ENCODE peak calls at places on chromosomes 4 and X, in six cellular contexts. One of them, this sample, is unnamed.

GRCh38 chr4:4985844-4986243 is 33.4 kb downstream of the CYTL1 start:
- DNase-seq in A549: no peak
- DNase-seq in prostate gland: no peak
- DNase-seq in progenitor cell of endocrine pancreas: no peak
- DNase-seq in stomach: no peak
- DNase-seq in cardiac fibroblast: peak
- DNase-seq in this sample: peak

GRCh38 chr4:6720202-6720699 is 4.3 kb downstream of the BLOC1S4 start:
- DNase-seq in stomach: peak
- DNase-seq in cardiac fibroblast: peak
- DNase-seq in prostate gland: peak
- DNase-seq in progenitor cell of endocrine pancreas: peak
- DNase-seq in A549: peak
- DNase-seq in this sample: peak

GRCh38 chr4:15691346-15692140 is 9.9 kb downstream of the FAM200B start:
- DNase-seq in stomach: no peak
- DNase-seq in progenitor cell of endocrine pancreas: no peak
- DNase-seq in A549: no peak
- DNase-seq in cardiac fibroblast: peak
- DNase-seq in prostate gland: no peak
- DNase-seq in this sample: peak

GRCh38 chrX:21479695-21480280 is 105.6 kb downstream of the CNKSR2 start:
- DNase-seq in prostate gland: no peak
- DNase-seq in progenitor cell of endocrine pancreas: no peak
- DNase-seq in cardiac fibroblast: peak
- DNase-seq in A549: peak
- DNase-seq in stomach: no peak
- DNase-seq in this sample: peak

GRCh38 chr4:168825975-168826374 is 184.1 kb downstream of the CBR4 start:
- DNase-seq in prostate gland: no peak
- DNase-seq in stomach: no peak
- DNase-seq in progenitor cell of endocrine pancreas: no peak
- DNase-seq in A549: no peak
- DNase-seq in cardiac fibroblast: no peak
- DNase-seq in this sample: peak

GRCh38 chrX:150155396-150156048 is 207.6 kb upstream of the MAMLD1 start:
- DNase-seq in progenitor cell of endocrine pancreas: no peak
- DNase-seq in prostate gland: no peak
- DNase-seq in cardiac fibroblast: peak
- DNase-seq in A549: peak
- DNase-seq in stomach: no peak
- DNase-seq in this sample: peak

GRCh38 chr4:43343298-43343697 is 450.8 kb downstream of the GRXCR1 start:
- DNase-seq in A549: no peak
- DNase-seq in progenitor cell of endocrine pancreas: no peak
- DNase-seq in stomach: no peak
- DNase-seq in prostate gland: no peak
- DNase-seq in cardiac fibroblast: no peak
- DNase-seq in this sample: no peak

GRCh38 chr4:185716008-185716976 is 95.7 kb downstream of the SORBS2 start:
- DNase-seq in stomach: no peak
- DNase-seq in progenitor cell of endocrine pancreas: no peak
- DNase-seq in prostate gland: no peak
- DNase-seq in A549: no peak
- DNase-seq in cardiac fibroblast: no peak
- DNase-seq in this sample: no peak

GRCh38 chr4:77169496-77169895 is 12.5 kb downstream of the CCNG2 start:
- DNase-seq in prostate gland: no peak
- DNase-seq in cardiac fibroblast: no peak
- DNase-seq in A549: no peak
- DNase-seq in progenitor cell of endocrine pancreas: no peak
- DNase-seq in stomach: no peak
- DNase-seq in this sample: peak

GRCh38 chrX:84175943-84176342 is 12.1 kb downstream of the RPS6KA6 start:
- DNase-seq in A549: no peak
- DNase-seq in stomach: no peak
- DNase-seq in cardiac fibroblast: no peak
- DNase-seq in progenitor cell of endocrine pancreas: no peak
- DNase-seq in prostate gland: peak
- DNase-seq in this sample: no peak

GRCh38 chr4:89657931-89658700 is 178.8 kb downstream of the SNCA start:
- DNase-seq in A549: no peak
- DNase-seq in cardiac fibroblast: peak
- DNase-seq in progenitor cell of endocrine pancreas: no peak
- DNase-seq in prostate gland: no peak
- DNase-seq in stomach: no peak
- DNase-seq in this sample: peak

GRCh38 chr4:175540732-175541131 is 271.3 kb downstream of the GPM6A start:
- DNase-seq in stomach: no peak
- DNase-seq in A549: no peak
- DNase-seq in progenitor cell of endocrine pancreas: no peak
- DNase-seq in prostate gland: no peak
- DNase-seq in cardiac fibroblast: no peak
- DNase-seq in this sample: no peak

GRCh38 chrX:20506739-20507138 is 240.0 kb upstream of the RPS6KA3 start:
- DNase-seq in stomach: no peak
- DNase-seq in prostate gland: no peak
- DNase-seq in A549: no peak
- DNase-seq in cardiac fibroblast: no peak
- DNase-seq in progenitor cell of endocrine pancreas: no peak
- DNase-seq in this sample: no peak

GRCh38 chrX:16188687-16189086 is 21.4 kb downstream of the MAGEB17 start:
- DNase-seq in stomach: no peak
- DNase-seq in progenitor cell of endocrine pancreas: no peak
- DNase-seq in A549: no peak
- DNase-seq in prostate gland: no peak
- DNase-seq in cardiac fibroblast: no peak
- DNase-seq in this sample: peak

GRCh38 chr4:112119358-112119783 is 25.9 kb upstream of the FAM241A start:
- DNase-seq in A549: no peak
- DNase-seq in stomach: no peak
- DNase-seq in progenitor cell of endocrine pancreas: no peak
- DNase-seq in prostate gland: no peak
- DNase-seq in cardiac fibroblast: no peak
- DNase-seq in this sample: no peak

GRCh38 chr4:77629885-77630284 is 24.3 kb downstream of the CXCL13 start:
- DNase-seq in stomach: no peak
- DNase-seq in A549: no peak
- DNase-seq in prostate gland: no peak
- DNase-seq in cardiac fibroblast: no peak
- DNase-seq in progenitor cell of endocrine pancreas: no peak
- DNase-seq in this sample: no peak

GRCh38 chr4:178937130-178937529 is 1494.9 kb upstream of the AGA start:
- DNase-seq in cardiac fibroblast: no peak
- DNase-seq in progenitor cell of endocrine pancreas: no peak
- DNase-seq in stomach: no peak
- DNase-seq in prostate gland: no peak
- DNase-seq in A549: peak
- DNase-seq in this sample: no peak

GRCh38 chrX:37912286-37912685 is 64.9 kb upstream of the DYNLT3 start:
- DNase-seq in A549: no peak
- DNase-seq in prostate gland: no peak
- DNase-seq in stomach: no peak
- DNase-seq in progenitor cell of endocrine pancreas: no peak
- DNase-seq in cardiac fibroblast: no peak
- DNase-seq in this sample: peak

GRCh38 chr4:126269106-126269505 is 954.4 kb downstream of the FAT4 start:
- DNase-seq in prostate gland: no peak
- DNase-seq in A549: no peak
- DNase-seq in stomach: no peak
- DNase-seq in progenitor cell of endocrine pancreas: no peak
- DNase-seq in cardiac fibroblast: peak
- DNase-seq in this sample: peak

GRCh38 chrX:48770296-48770695 is 8.7 kb downstream of the GLOD5 start:
- DNase-seq in progenitor cell of endocrine pancreas: no peak
- DNase-seq in stomach: no peak
- DNase-seq in cardiac fibroblast: no peak
- DNase-seq in prostate gland: no peak
- DNase-seq in A549: no peak
- DNase-seq in this sample: no peak

GRCh38 chrX:154444001-154444754 is at the start of gene FAM50A:
- DNase-seq in stomach: peak
- DNase-seq in progenitor cell of endocrine pancreas: peak
- DNase-seq in cardiac fibroblast: peak
- DNase-seq in A549: peak
- DNase-seq in prostate gland: peak
- DNase-seq in this sample: peak

GRCh38 chrX:109774706-109775105 is 41.6 kb upstream of the ACSL4 start:
- DNase-seq in progenitor cell of endocrine pancreas: no peak
- DNase-seq in stomach: no peak
- DNase-seq in A549: peak
- DNase-seq in prostate gland: no peak
- DNase-seq in cardiac fibroblast: peak
- DNase-seq in this sample: peak

GRCh38 chr4:89681219-89681618 is 155.7 kb downstream of the SNCA start:
- DNase-seq in A549: no peak
- DNase-seq in cardiac fibroblast: no peak
- DNase-seq in stomach: no peak
- DNase-seq in prostate gland: peak
- DNase-seq in progenitor cell of endocrine pancreas: no peak
- DNase-seq in this sample: no peak

GRCh38 chr4:106583567-106583966 is 215.0 kb upstream of the GIMD1 start:
- DNase-seq in progenitor cell of endocrine pancreas: no peak
- DNase-seq in cardiac fibroblast: peak
- DNase-seq in prostate gland: no peak
- DNase-seq in A549: peak
- DNase-seq in stomach: no peak
- DNase-seq in this sample: peak

GRCh38 chr4:73703320-73703719 is 37.0 kb upstream of the CXCL8 start:
- DNase-seq in stomach: no peak
- DNase-seq in progenitor cell of endocrine pancreas: no peak
- DNase-seq in prostate gland: no peak
- DNase-seq in cardiac fibroblast: no peak
- DNase-seq in A549: no peak
- DNase-seq in this sample: no peak

GRCh38 chr4:566508-567295 is 9.4 kb downstream of the TMEM271 start:
- DNase-seq in A549: peak
- DNase-seq in progenitor cell of endocrine pancreas: no peak
- DNase-seq in stomach: no peak
- DNase-seq in cardiac fibroblast: no peak
- DNase-seq in prostate gland: no peak
- DNase-seq in this sample: no peak

GRCh38 chr4:96295143-96295763 is 455.4 kb downstream of the PDHA2 start:
- DNase-seq in prostate gland: no peak
- DNase-seq in cardiac fibroblast: peak
- DNase-seq in A549: no peak
- DNase-seq in stomach: no peak
- DNase-seq in progenitor cell of endocrine pancreas: no peak
- DNase-seq in this sample: no peak

GRCh38 chrX:9467181-9467580 is 2.3 kb downstream of the TBL1X start:
- DNase-seq in stomach: no peak
- DNase-seq in A549: no peak
- DNase-seq in progenitor cell of endocrine pancreas: no peak
- DNase-seq in cardiac fibroblast: no peak
- DNase-seq in prostate gland: no peak
- DNase-seq in this sample: no peak

GRCh38 chrX:79325263-79325958 is 41.7 kb downstream of the ITM2A start:
- DNase-seq in A549: no peak
- DNase-seq in prostate gland: no peak
- DNase-seq in stomach: no peak
- DNase-seq in progenitor cell of endocrine pancreas: no peak
- DNase-seq in cardiac fibroblast: no peak
- DNase-seq in this sample: no peak

GRCh38 chrX:2552621-2553297 is 52.0 kb upstream of the DHRSX start:
- DNase-seq in cardiac fibroblast: no peak
- DNase-seq in stomach: no peak
- DNase-seq in progenitor cell of endocrine pancreas: no peak
- DNase-seq in A549: peak
- DNase-seq in prostate gland: no peak
- DNase-seq in this sample: peak
- TF ChIP-seq CTCF in cardiac fibroblast: no peak
- TF ChIP-seq CTCF in stomach: no peak
- TF ChIP-seq CTCF in progenitor cell of endocrine pancreas: no peak
- TF ChIP-seq CTCF in A549: no peak
- TF ChIP-seq CTCF in prostate gland: no peak
- TF ChIP-seq CTCF in this sample: no peak

GRCh38 chrX:111170017-111170416 is 74.0 kb downstream of the PAK3 start:
- DNase-seq in stomach: no peak
- DNase-seq in prostate gland: no peak
- DNase-seq in progenitor cell of endocrine pancreas: no peak
- DNase-seq in A549: no peak
- DNase-seq in cardiac fibroblast: no peak
- DNase-seq in this sample: no peak

GRCh38 chrX:111169141-111169540 is 73.2 kb downstream of the PAK3 start:
- DNase-seq in cardiac fibroblast: no peak
- DNase-seq in A549: no peak
- DNase-seq in stomach: no peak
- DNase-seq in progenitor cell of endocrine pancreas: no peak
- DNase-seq in prostate gland: no peak
- DNase-seq in this sample: no peak

GRCh38 chrX:111167334-111167733 is 71.3 kb downstream of the PAK3 start:
- DNase-seq in progenitor cell of endocrine pancreas: no peak
- DNase-seq in prostate gland: no peak
- DNase-seq in cardiac fibroblast: no peak
- DNase-seq in stomach: no peak
- DNase-seq in A549: no peak
- DNase-seq in this sample: no peak

GRCh38 chrX:111165902-111166301 is 69.9 kb downstream of the PAK3 start:
- DNase-seq in A549: no peak
- DNase-seq in cardiac fibroblast: no peak
- DNase-seq in stomach: no peak
- DNase-seq in prostate gland: no peak
- DNase-seq in progenitor cell of endocrine pancreas: no peak
- DNase-seq in this sample: no peak

DNA sequence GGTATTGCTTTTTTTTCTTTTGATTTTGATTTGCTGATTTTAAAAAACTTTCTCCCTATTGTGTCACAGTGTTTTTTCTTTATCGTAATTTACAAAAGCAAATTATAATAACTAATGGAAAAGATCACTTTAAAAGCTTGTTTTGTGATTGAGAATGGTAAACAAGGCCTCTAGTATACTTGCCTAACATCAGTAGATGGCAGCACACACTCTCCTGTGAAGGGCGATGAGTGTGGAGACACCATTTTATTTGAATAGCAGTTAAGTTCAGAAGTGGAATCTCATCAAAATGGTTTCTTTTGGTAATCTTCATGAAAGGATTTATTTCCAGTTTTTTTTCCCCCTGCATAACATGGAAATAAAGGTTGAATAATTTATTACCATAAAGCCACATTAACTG is 72.3 kb downstream of the PAK3 start:
- DNase-seq in progenitor cell of endocrine pancreas: no peak
- DNase-seq in prostate gland: no peak
- DNase-seq in cardiac fibroblast: peak
- DNase-seq in A549: no peak
- DNase-seq in stomach: no peak
- DNase-seq in this sample: peak
- TF ChIP-seq CTCF in progenitor cell of endocrine pancreas: peak
- TF ChIP-seq CTCF in prostate gland: no peak
- TF ChIP-seq CTCF in cardiac fibroblast: no peak
- TF ChIP-seq CTCF in A549: peak
- TF ChIP-seq CTCF in stomach: no peak
- TF ChIP-seq CTCF in this sample: peak

GRCh38 chr4:142850478-142850877 is 4.4 kb upstream of the INPP4B start:
- DNase-seq in prostate gland: no peak
- DNase-seq in cardiac fibroblast: peak
- DNase-seq in progenitor cell of endocrine pancreas: no peak
- DNase-seq in A549: no peak
- DNase-seq in stomach: no peak
- DNase-seq in this sample: no peak
- TF ChIP-seq CTCF in prostate gland: no peak
- TF ChIP-seq CTCF in cardiac fibroblast: peak
- TF ChIP-seq CTCF in progenitor cell of endocrine pancreas: peak
- TF ChIP-seq CTCF in A549: no peak
- TF ChIP-seq CTCF in stomach: no peak
- TF ChIP-seq CTCF in this sample: peak

GRCh38 chr4:25190407-25190806 is 30.2 kb upstream of the SEPSECS start:
- DNase-seq in prostate gland: no peak
- DNase-seq in cardiac fibroblast: no peak
- DNase-seq in progenitor cell of endocrine pancreas: no peak
- DNase-seq in A549: no peak
- DNase-seq in stomach: no peak
- DNase-seq in this sample: no peak
- TF ChIP-seq CTCF in prostate gland: no peak
- TF ChIP-seq CTCF in cardiac fibroblast: no peak
- TF ChIP-seq CTCF in progenitor cell of endocrine pancreas: no peak
- TF ChIP-seq CTCF in A549: no peak
- TF ChIP-seq CTCF in stomach: no peak
- TF ChIP-seq CTCF in this sample: no peak

This sample was measured in AG10803.